ENCODE peak calls at places on chromosomes 13 and 19, in seven cellular contexts. S is putamen; W is erythroblast; X is NCI-H2029; R is activated naive CD4-positive, alpha-beta T cell; K is HT1080; Q is foreskin fibroblast. P is an unnamed sample.

GRCh38 chr19:751501-752341 is 809 bp downstream of the MISP start:
- DNase-seq in W (no peak), R (no peak), S (no peak), K (peak), X (no peak), Q (peak), P (no peak)

GRCh38 chr13:93146584-93147292 is 79.9 kb upstream of the GPC6 start:
- DNase-seq in S (no peak), K (peak), R (no peak), W (no peak), X (no peak), Q (peak), P (peak)

GRCh38 chr19:8041553-8041952 is 11.0 kb upstream of the CCL25 start:
- DNase-seq in R (no peak), W (no peak), S (no peak), X (no peak), K (no peak), Q (no peak), P (no peak)

GRCh38 chr13:32905063-32905863 is 111.0 kb upstream of the KL start:
- DNase-seq in W (no peak), Q (peak), X (no peak), K (peak), R (no peak), S (peak), P (no peak)

GRCh38 chr13:31543190-31543589 is 196.1 kb upstream of the RXFP2 start:
- DNase-seq in X (no peak), Q (no peak), S (no peak), R (no peak), W (no peak), K (no peak), P (no peak)

GRCh38 chr19:39448271-39448670 is 2.9 kb downstream of the SUPT5H start:
- DNase-seq in R (no peak), S (no peak), K (peak), Q (peak), W (no peak), X (no peak), P (no peak)

GRCh38 chr13:44368062-44368591 is 5.5 kb upstream of the SERP2 start:
- DNase-seq in X (no peak), W (peak), K (no peak), R (no peak), S (no peak), Q (peak), P (no peak)

GRCh38 chr19:49212302-49212701 is 54.7 kb downstream of the TRPM4 start:
- DNase-seq in R (no peak), Q (no peak), S (no peak), W (no peak), K (no peak), X (no peak), P (no peak)

GRCh38 chr19:16060294-16060693 is 16.0 kb upstream of the TPM4 start:
- DNase-seq in X (no peak), Q (no peak), S (no peak), R (no peak), W (no peak), K (no peak), P (no peak)